ENCODE peak calls at places on chromosomes 16 and 17, in four cellular contexts. One of them, this sample, is unnamed.

GRCh38 chr16:50887500-50887899 is 145.6 kb downstream of the CYLD start:
- DNase-seq in heart right ventricle: no peak
- DNase-seq in endothelial cell of umbilical vein: no peak
- DNase-seq in hepatocyte: no peak
- DNase-seq in this sample: no peak

GRCh38 chr17:48728232-48729231 is at the start of gene HOXB13:
- DNase-seq in heart right ventricle: no peak
- DNase-seq in endothelial cell of umbilical vein: peak; percentile 36
- DNase-seq in hepatocyte: peak; percentile 67
- DNase-seq in this sample: no peak

GRCh38 chr16:77711775-77712174 is 10.5 kb upstream of the NUDT7 start:
- DNase-seq in heart right ventricle: no peak
- DNase-seq in endothelial cell of umbilical vein: no peak
- DNase-seq in hepatocyte: peak; percentile 34
- DNase-seq in this sample: no peak

GRCh38 chr16:12059216-12059769 is 82.8 kb downstream of the SNX29 start:
- DNase-seq in heart right ventricle: peak; percentile 33
- DNase-seq in endothelial cell of umbilical vein: no peak
- DNase-seq in hepatocyte: no peak
- DNase-seq in this sample: no peak

GRCh38 chr16:86511317-86512161 is 1.2 kb downstream of the FOXF1 start:
- DNase-seq in heart right ventricle: no peak
- DNase-seq in endothelial cell of umbilical vein: no peak
- DNase-seq in hepatocyte: no peak
- DNase-seq in this sample: no peak

GRCh38 chr16:85330694-85331188 is 218.5 kb upstream of the CIBAR2 start:
- DNase-seq in heart right ventricle: no peak
- DNase-seq in endothelial cell of umbilical vein: no peak
- DNase-seq in hepatocyte: peak; percentile 78
- DNase-seq in this sample: peak; percentile 72

GRCh38 chr17:76273435-76273921 is 8.3 kb downstream of the UBALD2 start:
- DNase-seq in heart right ventricle: no peak
- DNase-seq in endothelial cell of umbilical vein: no peak
- DNase-seq in hepatocyte: no peak
- DNase-seq in this sample: no peak

GRCh38 chr17:29240477-29240876 is 6.2 kb upstream of the CRYBA1 start:
- DNase-seq in heart right ventricle: no peak
- DNase-seq in endothelial cell of umbilical vein: no peak
- DNase-seq in hepatocyte: no peak
- DNase-seq in this sample: no peak

GRCh38 chr17:77572851-77573250 is 385.7 kb upstream of the TNRC6C start:
- DNase-seq in heart right ventricle: no peak
- DNase-seq in endothelial cell of umbilical vein: no peak
- DNase-seq in hepatocyte: no peak
- DNase-seq in this sample: no peak

GRCh38 chr16:79194291-79194690 is 406.2 kb downstream of the MAF start:
- DNase-seq in heart right ventricle: no peak
- DNase-seq in endothelial cell of umbilical vein: no peak
- DNase-seq in hepatocyte: no peak
- DNase-seq in this sample: no peak

GRCh38 chr17:42667088-42667951 is 8.2 kb downstream of the TUBG2 start:
- DNase-seq in heart right ventricle: peak; percentile 36
- DNase-seq in endothelial cell of umbilical vein: peak; percentile 49
- DNase-seq in hepatocyte: peak; percentile 64
- DNase-seq in this sample: no peak

GRCh38 chr17:54881255-54881972 is 19.2 kb upstream of the TOM1L1 start:
- DNase-seq in heart right ventricle: no peak
- DNase-seq in endothelial cell of umbilical vein: no peak
- DNase-seq in hepatocyte: no peak
- DNase-seq in this sample: no peak

GRCh38 chr17:19320876-19321275 is 41.6 kb downstream of the B9D1 start:
- DNase-seq in heart right ventricle: no peak
- DNase-seq in endothelial cell of umbilical vein: no peak
- DNase-seq in hepatocyte: no peak
- DNase-seq in this sample: no peak

GRCh38 chr16:56349711-56350161 is 75.6 kb downstream of the AMFR start:
- DNase-seq in heart right ventricle: no peak
- DNase-seq in endothelial cell of umbilical vein: no peak
- DNase-seq in hepatocyte: no peak
- DNase-seq in this sample: no peak

GRCh38 chr17:48791128-48792032 is 25.6 kb downstream of the TTLL6 start:
- DNase-seq in heart right ventricle: peak; percentile 86
- DNase-seq in endothelial cell of umbilical vein: peak; percentile 79
- DNase-seq in hepatocyte: peak; percentile 91
- DNase-seq in this sample: peak; percentile 73

GRCh38 chr17:379531-380200 is 27.1 kb upstream of the RPH3AL start:
- DNase-seq in heart right ventricle: no peak
- DNase-seq in endothelial cell of umbilical vein: no peak
- DNase-seq in hepatocyte: no peak
- DNase-seq in this sample: no peak

GRCh38 chr16:15897834-15898254 is 9.4 kb upstream of the CEP20 start:
- DNase-seq in heart right ventricle: no peak
- DNase-seq in endothelial cell of umbilical vein: no peak
- DNase-seq in hepatocyte: no peak
- DNase-seq in this sample: peak; percentile 23

GRCh38 chr17:82871056-82871775 is 31.4 kb upstream of the ZNF750 start:
- DNase-seq in heart right ventricle: peak; percentile 46
- DNase-seq in endothelial cell of umbilical vein: peak; percentile 71
- DNase-seq in hepatocyte: no peak
- DNase-seq in this sample: no peak

GRCh38 chr16:87383522-87384161 is at the start of gene FBXO31:
- DNase-seq in heart right ventricle: peak; percentile 84
- DNase-seq in endothelial cell of umbilical vein: peak; percentile 89
- DNase-seq in hepatocyte: peak; percentile 94
- DNase-seq in this sample: peak; percentile 87

GRCh38 chr16:20084624-20085226 is 11.0 kb upstream of the GPR139 start:
- DNase-seq in heart right ventricle: no peak
- DNase-seq in endothelial cell of umbilical vein: no peak
- DNase-seq in hepatocyte: peak; percentile 51
- DNase-seq in this sample: no peak

DNA sequence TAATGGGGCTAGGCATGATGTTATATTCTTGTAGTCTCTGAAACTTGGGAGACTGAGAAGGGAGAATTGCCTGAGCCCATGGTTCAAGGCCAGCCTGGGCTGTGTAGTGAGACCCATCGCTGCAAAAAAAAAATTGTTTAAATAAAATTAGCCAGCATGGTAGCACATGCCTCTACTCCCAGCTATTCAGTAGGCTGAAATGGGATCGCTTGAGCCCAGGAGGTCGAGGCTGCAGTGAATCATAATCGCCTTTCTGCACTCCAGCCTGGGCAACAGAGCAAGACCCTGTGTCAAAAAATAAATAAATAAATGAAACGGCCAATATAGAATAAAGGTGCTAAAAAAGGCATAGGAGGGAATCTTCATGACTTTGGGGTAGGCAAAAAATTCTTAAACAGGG is 13.9 kb upstream of the SLX4 start:
- DNase-seq in heart right ventricle: no peak
- DNase-seq in endothelial cell of umbilical vein: no peak
- DNase-seq in hepatocyte: no peak
- DNase-seq in this sample: no peak
- H3K4me3 ChIP-seq in heart right ventricle: no peak overlapping the region
- H3K4me3 ChIP-seq in endothelial cell of umbilical vein: no peak overlapping the region
- H3K4me3 ChIP-seq in hepatocyte: no peak overlapping the region
- H3K4me3 ChIP-seq in this sample: no peak overlapping the region

DNA sequence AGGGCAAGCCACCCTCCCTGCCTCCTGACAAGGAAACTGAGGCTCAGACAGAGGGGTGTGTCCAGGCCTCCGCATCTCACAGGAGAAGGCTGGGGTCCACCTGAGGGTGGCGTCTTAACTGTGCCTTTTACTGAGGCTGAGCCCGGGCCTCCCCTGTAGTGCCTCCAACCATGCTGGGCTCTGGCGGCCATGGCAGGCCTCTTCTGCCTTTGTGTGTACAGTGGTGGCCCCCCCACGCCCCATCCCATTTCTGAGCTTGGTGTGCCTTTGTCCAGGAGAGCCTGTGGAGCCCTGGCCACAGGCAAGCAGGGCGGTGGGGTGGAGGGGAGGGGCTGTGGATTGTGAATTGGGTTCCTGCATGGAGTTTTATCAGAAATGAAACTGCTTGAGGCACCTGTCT is 31.2 kb downstream of the MGRN1 start:
- DNase-seq in heart right ventricle: no peak
- DNase-seq in endothelial cell of umbilical vein: no peak
- DNase-seq in hepatocyte: no peak
- DNase-seq in this sample: no peak
- H3K36me3 ChIP-seq in heart right ventricle: peaks cover 84% of the 10 kb centered on the region
- H3K36me3 ChIP-seq in endothelial cell of umbilical vein: peaks cover 39% of the 10 kb centered on the region
- H3K36me3 ChIP-seq in hepatocyte: no peaks in the 10 kb centered on the region
- H3K36me3 ChIP-seq in this sample: peaks cover 40% of the 10 kb centered on the region

GRCh38 chr16:31464348-31464769 is 5.1 kb downstream of the ARMC5 start:
- DNase-seq in heart right ventricle: no peak
- DNase-seq in endothelial cell of umbilical vein: no peak
- DNase-seq in hepatocyte: no peak
- DNase-seq in this sample: no peak

GRCh38 chr16:31464781-31465260 is 5.5 kb downstream of the ARMC5 start:
- DNase-seq in heart right ventricle: no peak
- DNase-seq in endothelial cell of umbilical vein: no peak
- DNase-seq in hepatocyte: no peak
- DNase-seq in this sample: no peak

GRCh38 chr16:31467151-31467550 is 4.8 kb upstream of the TGFB1I1 start:
- DNase-seq in heart right ventricle: no peak
- DNase-seq in endothelial cell of umbilical vein: no peak
- DNase-seq in hepatocyte: no peak
- DNase-seq in this sample: peak; percentile 20

GRCh38 chr16:31466381-31466841 is 5.5 kb upstream of the TGFB1I1 start:
- DNase-seq in heart right ventricle: no peak
- DNase-seq in endothelial cell of umbilical vein: no peak
- DNase-seq in hepatocyte: no peak
- DNase-seq in this sample: no peak

DNA sequence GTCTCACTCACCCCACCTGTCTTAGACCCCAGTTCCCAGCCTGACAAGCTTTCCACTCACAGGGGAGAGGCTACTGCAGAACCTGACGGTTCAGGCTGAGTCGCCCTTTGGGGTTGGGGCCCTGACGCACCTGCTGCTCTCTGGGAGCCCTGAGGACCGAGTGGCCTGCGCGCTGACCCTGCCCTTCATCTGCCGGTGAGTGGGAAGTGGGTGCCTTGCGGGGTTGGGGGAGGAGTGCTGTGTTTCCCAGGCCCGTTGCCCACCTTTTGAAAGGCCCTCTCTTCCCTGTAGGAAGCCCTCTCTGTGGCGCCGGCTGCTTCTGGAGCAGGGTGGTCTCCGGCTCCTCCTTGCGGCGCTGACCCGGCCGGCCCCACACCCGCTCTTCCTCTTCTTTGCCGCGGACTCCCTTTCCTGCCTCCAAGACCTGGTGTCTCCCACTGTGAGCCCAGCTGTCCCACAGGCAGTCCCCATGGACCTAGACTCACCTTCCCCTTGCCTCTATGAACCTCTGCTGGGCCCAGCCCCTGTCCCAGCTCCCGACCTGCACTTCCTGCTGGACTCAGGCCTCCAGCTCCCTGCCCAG is 6.1 kb upstream of the TGFB1I1 start:
- DNase-seq in heart right ventricle: no peak
- DNase-seq in endothelial cell of umbilical vein: no peak
- DNase-seq in hepatocyte: no peak
- DNase-seq in this sample: no peak
- H3K4me3 ChIP-seq in heart right ventricle: no peak overlapping the region
- H3K4me3 ChIP-seq in endothelial cell of umbilical vein: no peak overlapping the region
- H3K4me3 ChIP-seq in hepatocyte: no peak overlapping the region
- H3K4me3 ChIP-seq in this sample: no peak overlapping the region

DNA sequence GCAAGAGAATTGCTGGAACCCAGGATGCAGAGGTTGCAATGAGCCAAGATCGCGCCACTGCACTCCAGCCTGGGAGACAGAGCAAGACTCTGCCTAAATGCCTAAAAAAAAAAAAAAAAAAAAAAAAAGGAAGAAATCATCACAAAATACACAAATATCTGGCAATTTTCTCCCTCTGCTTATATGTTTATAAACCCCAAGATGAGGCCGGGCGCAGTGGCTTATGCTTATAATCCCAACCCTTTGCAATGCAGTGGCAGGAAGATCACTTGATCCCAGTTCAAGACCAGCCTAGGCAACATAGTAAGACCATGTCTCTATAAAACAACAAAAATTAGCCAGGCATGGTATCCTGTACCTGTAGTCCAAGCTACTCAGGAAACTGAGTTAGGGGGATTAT is 21.5 kb downstream of the MED1 start:
- DNase-seq in heart right ventricle: no peak
- DNase-seq in endothelial cell of umbilical vein: no peak
- DNase-seq in hepatocyte: no peak
- DNase-seq in this sample: no peak
- H3K36me3 ChIP-seq in heart right ventricle: peaks cover 100% of the 10 kb centered on the region
- H3K36me3 ChIP-seq in endothelial cell of umbilical vein: peaks cover 24% of the 10 kb centered on the region
- H3K36me3 ChIP-seq in hepatocyte: no peaks in the 10 kb centered on the region
- H3K36me3 ChIP-seq in this sample: peaks cover 67% of the 10 kb centered on the region

GRCh38 chr16:4373909-4374742 is 2.5 kb downstream of the VASN start:
- DNase-seq in heart right ventricle: peak; percentile 67
- DNase-seq in endothelial cell of umbilical vein: no peak
- DNase-seq in hepatocyte: peak; percentile 87
- DNase-seq in this sample: peak; percentile 88
- H3K4me3 ChIP-seq in heart right ventricle: peak overlapping the region; percentile 57
- H3K4me3 ChIP-seq in endothelial cell of umbilical vein: no peak overlapping the region
- H3K4me3 ChIP-seq in hepatocyte: peak overlapping the region; percentile 34
- H3K4me3 ChIP-seq in this sample: peak overlapping the region; percentile 73

DNA sequence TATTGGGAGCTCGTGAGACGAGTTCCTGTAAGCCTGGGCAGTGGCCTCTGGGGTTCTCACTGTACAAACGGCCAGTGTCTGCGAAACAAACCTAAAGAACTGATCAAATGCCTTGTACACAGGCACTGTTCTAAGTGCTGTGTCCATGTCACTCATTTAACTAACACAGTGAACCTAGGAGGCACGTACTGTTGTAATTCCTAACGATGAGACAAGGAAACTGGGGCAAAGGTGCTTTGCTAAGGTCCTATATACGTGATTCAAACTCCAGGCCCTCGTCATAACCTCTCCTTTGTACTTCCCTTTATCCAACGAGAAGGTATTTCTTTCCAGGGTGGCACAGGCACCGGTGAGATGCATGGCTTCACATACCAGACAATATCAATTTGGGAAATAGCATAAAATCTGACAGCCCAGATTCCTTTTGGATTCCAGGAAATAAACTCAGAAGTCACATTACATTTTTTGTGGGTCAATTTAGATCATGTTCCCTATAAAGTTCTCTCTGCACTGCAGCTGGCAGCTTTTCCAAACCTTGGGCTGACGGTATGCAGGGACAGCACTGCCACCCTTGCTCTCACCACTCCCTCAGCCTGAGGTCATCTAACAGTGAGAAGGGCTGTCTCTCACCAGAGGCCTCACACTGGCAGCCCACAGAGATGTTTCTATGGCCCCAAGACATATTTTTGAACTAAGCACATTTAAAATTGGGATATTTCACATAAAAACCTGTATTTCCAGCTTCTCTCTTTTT is 18.3 kb downstream of the GLYR1 start:
- DNase-seq in heart right ventricle: peak; percentile 58
- DNase-seq in endothelial cell of umbilical vein: no peak
- DNase-seq in hepatocyte: no peak
- DNase-seq in this sample: no peak
- H3K36me3 ChIP-seq in heart right ventricle: peaks cover 93% of the 10 kb centered on the region
- H3K36me3 ChIP-seq in endothelial cell of umbilical vein: peaks cover 59% of the 10 kb centered on the region
- H3K36me3 ChIP-seq in hepatocyte: peaks cover 3% of the 10 kb centered on the region
- H3K36me3 ChIP-seq in this sample: peaks cover 80% of the 10 kb centered on the region

GRCh38 chr17:50634915-50635719 is 436 bp downstream of the ABCC3 start:
- DNase-seq in heart right ventricle: no peak
- DNase-seq in endothelial cell of umbilical vein: no peak
- DNase-seq in hepatocyte: no peak
- DNase-seq in this sample: no peak
- H3K4me3 ChIP-seq in heart right ventricle: peak overlapping the region; percentile 41
- H3K4me3 ChIP-seq in endothelial cell of umbilical vein: peak overlapping the region; percentile 18
- H3K4me3 ChIP-seq in hepatocyte: peak overlapping the region; percentile 61
- H3K4me3 ChIP-seq in this sample: peak overlapping the region; percentile 34

This sample was measured in brain microvascular endothelial cell.